ENCODE peak calls at places on chromosomes 16 and 17, in five cellular contexts. X is Peyer's patch, Y is testis, P is CD14-positive monocyte, J is PC-3. B is an unnamed sample.
A peak's percentile ranks its signal among the peaks of the same experiment; 100 is the strongest.

GRCh38 chr17:72373910-72374741 is 253.3 kb downstream of the SOX9 start:
- DNase-seq in X (no peak), Y (no peak), P (no peak), J (peak; percentile 44), B (no peak)

GRCh38 chr16:73572135-73572534 is 524.2 kb upstream of the ZFHX3 start:
- DNase-seq in X (peak; percentile 50), Y (no peak), P (no peak), J (peak; percentile 23), B (no peak)

GRCh38 chr16:88781140-88782077 is 3.6 kb downstream of the PIEZO1 start:
- DNase-seq in X (peak; percentile 89), Y (no peak), P (peak; percentile 94), J (peak; percentile 30), B (peak; percentile 57)

GRCh38 chr17:18950944-18951905 is 740 bp upstream of the SLC5A10 start:
- DNase-seq in X (peak; percentile 33), Y (no peak), P (peak; percentile 11), J (no peak), B (no peak)

GRCh38 chr17:46759141-46759540 is 59.4 kb downstream of the WNT3 start:
- DNase-seq in X (peak; percentile 28), Y (no peak), P (no peak), J (no peak), B (no peak)

GRCh38 chr17:1206016-1206787 is 26.4 kb upstream of the ABR start:
- DNase-seq in X (no peak), Y (no peak), P (peak; percentile 87), J (no peak), B (no peak)

GRCh38 chr17:61488878-61489718 is 36.9 kb downstream of the TBX4 start:
- DNase-seq in X (peak; percentile 78), Y (no peak), P (no peak), J (no peak), B (no peak)

GRCh38 chr17:7499161-7499560 is 15.0 kb downstream of the POLR2A start:
- DNase-seq in X (no peak), Y (no peak), P (no peak), J (no peak), B (no peak)

GRCh38 chr17:59093145-59093701 is 13.5 kb downstream of the TRIM37 start:
- DNase-seq in X (no peak), Y (no peak), P (no peak), J (no peak), B (no peak)

GRCh38 chr17:59845595-59846390 is 47.0 kb downstream of the TUBD1 start:
- DNase-seq in X (peak; percentile 81), Y (no peak), P (no peak), J (peak; percentile 99), B (peak; percentile 25)

GRCh38 chr16:31351937-31352315 is 3.0 kb upstream of the ITGAX start:
- DNase-seq in X (peak; percentile 47), Y (no peak), P (peak; percentile 97), J (no peak), B (no peak)

GRCh38 chr17:77432791-77433190 is 292.0 kb downstream of the SEC14L1 start:
- DNase-seq in X (no peak), Y (no peak), P (no peak), J (no peak), B (no peak)

GRCh38 chr17:78665952-78666920 is 89.0 kb upstream of the DNAH17 start:
- DNase-seq in X (peak; percentile 64), Y (no peak), P (peak; percentile 66), J (peak; percentile 10), B (no peak)

GRCh38 chr16:14232106-14232890 is 161.2 kb downstream of the MRTFB start:
- DNase-seq in X (no peak), Y (no peak), P (no peak), J (peak; percentile 3), B (no peak)

GRCh38 chr17:69773081-69773480 is 301.9 kb upstream of the KCNJ16 start:
- DNase-seq in X (no peak), Y (no peak), P (no peak), J (peak; percentile 65), B (no peak)

GRCh38 chr16:591892-592517 is 2.1 kb downstream of the RAB40C start:
- DNase-seq in X (no peak), Y (no peak), P (no peak), J (no peak), B (no peak)

GRCh38 chr17:69401251-69401650 is 13.2 kb upstream of the MAP2K6 start:
- DNase-seq in X (no peak), Y (no peak), P (no peak), J (peak; percentile 32), B (no peak)

GRCh38 chr17:70535986-70536385 is 366.7 kb downstream of the KCNJ2 start:
- DNase-seq in X (no peak), Y (no peak), P (no peak), J (peak; percentile 36), B (no peak)

GRCh38 chr17:44004077-44004760 is at the start of gene NAGS:
- DNase-seq in X (peak; percentile 84), Y (no peak), P (no peak), J (peak; percentile 41), B (peak; percentile 22)

GRCh38 chr17:29151567-29151966 is 28.6 kb downstream of the MYO18A start:
- DNase-seq in X (no peak), Y (no peak), P (no peak), J (peak; percentile 84), B (no peak)

GRCh38 chr17:82819015-82819414 is 20.8 kb downstream of the ZNF750 start:
- DNase-seq in X (no peak), Y (no peak), P (no peak), J (peak; percentile 35), B (no peak)

GRCh38 chr16:87421369-87421912 is 29.3 kb downstream of the MAP1LC3B start:
- DNase-seq in X (no peak), Y (no peak), P (no peak), J (no peak), B (no peak)

GRCh38 chr17:78922876-78923498 is 2.2 kb downstream of the TIMP2 start:
- DNase-seq in X (no peak), Y (peak; percentile 72), P (no peak), J (no peak), B (no peak)

GRCh38 chr17:63512388-63512787 is 10.8 kb upstream of the KCNH6 start:
- DNase-seq in X (no peak), Y (no peak), P (no peak), J (no peak), B (no peak)

GRCh38 chr17:1511290-1511689 is 5.1 kb downstream of the INPP5K start:
- DNase-seq in X (no peak), Y (peak; percentile 42), P (no peak), J (no peak), B (no peak)

GRCh38 chr16:11914759-11915643 is 755 bp downstream of the GSPT1 start:
- DNase-seq in X (peak; percentile 71), Y (peak; percentile 69), P (peak; percentile 51), J (peak; percentile 23), B (no peak)
- TF ChIP-seq CTCF in X (no peak), Y (no peak), P (no peak), J (no peak), B (no peak)

DNA sequence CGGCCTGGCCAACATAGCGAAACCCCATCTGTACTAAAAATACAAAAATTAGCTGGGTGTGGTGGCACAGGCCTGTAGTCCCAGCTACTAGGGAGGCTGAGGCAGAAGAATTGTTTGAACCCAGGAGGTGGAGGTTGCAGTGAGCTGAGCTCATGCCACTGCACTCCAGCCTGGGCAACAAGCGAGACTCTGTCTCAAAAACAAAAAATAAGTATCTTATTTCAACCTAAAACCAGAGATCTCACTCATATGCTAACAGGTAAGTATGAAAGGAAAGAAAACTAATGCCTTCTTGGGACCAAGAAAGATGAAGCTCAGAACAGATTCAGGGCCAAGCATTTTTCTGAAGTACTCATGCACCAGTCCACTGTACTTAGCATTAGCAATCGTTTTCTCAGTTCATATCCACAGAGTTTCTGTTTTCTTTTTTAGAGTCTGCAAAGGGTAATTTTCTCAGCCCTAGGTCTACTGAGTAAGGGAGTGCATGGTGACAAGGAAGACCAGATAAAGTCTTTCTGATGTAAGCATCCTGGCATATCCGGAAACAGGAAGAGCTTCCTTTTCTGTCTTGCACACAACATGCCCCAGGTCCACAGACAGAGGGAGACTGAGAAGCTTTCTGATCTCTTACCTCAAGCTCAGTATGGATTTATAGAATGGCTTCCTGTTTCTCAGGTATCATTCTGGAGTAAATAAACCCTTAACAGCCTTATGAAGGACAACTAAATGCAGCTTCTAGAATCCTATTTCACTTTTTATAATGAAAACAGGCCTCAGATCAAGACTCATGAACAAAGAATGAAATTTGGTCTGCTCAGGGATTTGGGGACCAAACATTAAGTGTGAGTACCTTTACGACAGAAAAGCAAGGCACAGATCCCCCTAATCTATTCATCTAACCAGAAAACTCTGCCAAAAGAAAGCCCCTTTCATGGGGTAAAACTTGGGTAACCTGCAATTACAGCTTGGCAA is 38.7 kb upstream of the FOXJ1 start:
- DNase-seq in X (no peak), Y (no peak), P (no peak), J (peak; percentile 47), B (no peak)
- TF ChIP-seq CTCF in X (peak; percentile 7), Y (no peak), P (no peak), J (peak; percentile 25), B (no peak)

GRCh38 chr17:17587614-17588336 is 3.7 kb downstream of the PEMT start:
- DNase-seq in X (no peak), Y (peak; percentile 55), P (no peak), J (no peak), B (no peak)

GRCh38 chr17:17590141-17590735 is 1.3 kb downstream of the PEMT start:
- DNase-seq in X (no peak), Y (no peak), P (no peak), J (no peak), B (no peak)

GRCh38 chr17:17593222-17593620 is 1.7 kb upstream of the PEMT start:
- DNase-seq in X (no peak), Y (no peak), P (no peak), J (no peak), B (no peak)

GRCh38 chr17:17590883-17591407 is 563 bp downstream of the PEMT start:
- DNase-seq in X (no peak), Y (no peak), P (no peak), J (no peak), B (no peak)

DNA sequence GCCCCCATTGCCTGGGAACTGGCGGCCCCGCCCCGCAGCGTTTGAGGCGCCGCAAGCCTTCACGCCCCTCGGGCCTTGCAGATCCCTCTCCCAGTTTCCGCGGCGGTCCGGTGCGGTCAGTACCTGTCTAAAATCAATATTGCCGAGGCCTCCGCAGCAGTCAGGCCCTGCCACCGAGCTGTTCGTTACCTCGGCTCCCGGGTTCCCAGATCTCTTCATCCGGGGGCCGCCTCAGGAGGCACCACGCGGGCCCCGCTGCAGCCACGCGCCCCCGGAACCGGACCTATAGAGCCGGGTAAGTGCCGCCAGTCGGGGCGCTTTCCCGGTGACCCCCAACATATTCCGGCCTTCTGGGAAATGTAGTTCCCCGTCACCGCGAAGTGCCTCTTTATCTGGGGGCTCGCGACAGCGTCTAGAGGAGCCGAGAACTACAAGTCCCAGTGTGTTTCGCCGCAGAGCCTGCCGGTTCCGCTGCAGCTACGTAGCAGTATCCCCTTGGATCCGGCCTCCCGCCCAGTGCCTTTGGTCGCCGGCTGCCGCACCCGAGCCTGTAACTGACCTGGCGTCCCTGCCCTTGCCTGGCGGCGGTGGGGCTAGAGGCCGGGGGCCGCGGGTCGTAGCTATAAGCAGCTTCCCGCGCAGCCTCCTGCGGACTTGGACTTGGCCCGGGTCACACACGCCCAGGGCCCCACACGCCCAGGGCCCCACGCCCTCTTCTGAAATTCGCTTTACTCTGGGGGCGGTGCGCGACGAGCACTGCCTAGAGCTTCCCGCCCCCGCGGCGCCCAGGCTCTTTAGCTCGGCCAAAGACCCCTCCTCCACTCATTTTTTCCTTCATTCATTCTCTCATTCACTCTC is at the start of gene PEMT:
- DNase-seq in X (peak; percentile 98), Y (peak; percentile 98), P (peak; percentile 96), J (peak; percentile 98), B (peak; percentile 88)
- TF ChIP-seq CTCF in X (no peak), Y (no peak), P (no peak), J (no peak), B (no peak)

DNA sequence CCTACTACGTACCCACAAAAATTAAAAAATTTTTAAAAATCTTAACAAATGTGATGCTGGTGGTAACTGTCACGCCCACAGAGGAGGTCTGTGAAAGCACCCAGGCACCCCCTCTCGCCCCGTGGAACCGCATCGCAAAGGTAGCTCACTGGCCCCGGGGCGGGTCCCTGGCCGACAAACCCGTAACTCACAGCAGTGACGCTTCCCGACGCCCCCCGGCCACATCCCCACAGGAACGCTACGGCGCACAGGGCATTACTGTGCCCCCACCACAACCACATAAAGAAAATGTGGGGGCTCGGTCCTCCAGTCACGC is 366 bp downstream of the ANKS3 start:
- DNase-seq in X (no peak), Y (no peak), P (no peak), J (no peak), B (no peak)
- TF ChIP-seq CTCF in X (no peak), Y (no peak), P (no peak), J (no peak), B (no peak)